ENCODE peak calls at places on chromosomes 4 and X, in nine cellular contexts. O is HCT116, Y is H1, J is stomach, Z is GM12878, U is left ventricle myocardium inferior, R is suprapubic skin, C is IMR-90, V is breast epithelium. E is an unnamed sample. For H3K36me3, the result is how much of the 10 kb centered on the place peaks cover.

GRCh38 chrX:77200663-77201062 is 246.5 kb upstream of the FGF16 start:
- DNase-seq in O (no peak), Y (no peak), J (no peak), Z (no peak), U (no peak), R (no peak), C (no peak), V (no peak), E (no peak)

GRCh38 chrX:71184803-71185495 is 38.1 kb upstream of the GJB1 start:
- DNase-seq in O (no peak), Y (no peak), J (no peak), Z (no peak), U (no peak), R (no peak), C (no peak), V (no peak), E (peak)

GRCh38 chr4:108484187-108484586 is 136.2 kb upstream of the RPL34 start:
- DNase-seq in O (no peak), Y (no peak), J (no peak), Z (no peak), U (no peak), R (no peak), C (no peak), V (no peak), E (no peak)

GRCh38 chr4:3347871-3348270 is 55.0 kb downstream of the RGS12 start:
- DNase-seq in O (no peak), Y (no peak), J (no peak), Z (no peak), U (no peak), R (no peak), C (no peak), V (no peak), E (no peak)

GRCh38 chr4:37631551-37631950 is 54.6 kb downstream of the RELL1 start:
- DNase-seq in O (no peak), Y (no peak), J (peak), Z (no peak), U (peak), R (peak), C (peak), V (peak), E (no peak)

GRCh38 chr4:55172694-55173287 is 47.4 kb upstream of the KDR start:
- DNase-seq in O (no peak), Y (no peak), J (no peak), Z (no peak), U (peak), R (no peak), C (no peak), V (no peak), E (no peak)

GRCh38 chr4:101128473-101128872 is 218.9 kb downstream of the PPP3CA start:
- DNase-seq in O (no peak), Y (no peak), J (no peak), Z (no peak), U (no peak), R (no peak), C (no peak), V (no peak), E (no peak)

GRCh38 chr4:2843909-2844584 is 403 bp downstream of the ADD1 start:
- DNase-seq in O (no peak), Y (no peak), J (peak), Z (no peak), U (peak), R (no peak), C (peak), V (no peak), E (peak)

GRCh38 chr4:57442834-57443291 is 332.7 kb upstream of the IGFBP7 start:
- DNase-seq in O (no peak), Y (peak), J (peak), Z (no peak), U (peak), R (no peak), C (peak), V (no peak), E (no peak)

GRCh38 chr4:59249110-59249509 is 1951.0 kb upstream of the ADGRL3 start:
- DNase-seq in O (no peak), Y (no peak), J (no peak), Z (no peak), U (no peak), R (no peak), C (no peak), V (no peak), E (no peak)

GRCh38 chr4:142331132-142331531 is 515.0 kb downstream of the INPP4B start:
- DNase-seq in O (no peak), Y (no peak), J (no peak), Z (no peak), U (peak), R (no peak), C (no peak), V (no peak), E (no peak)

GRCh38 chrX:37594755-37595382 is 23.4 kb downstream of the LANCL3 start:
- DNase-seq in O (no peak), Y (no peak), J (no peak), Z (no peak), U (no peak), R (no peak), C (no peak), V (no peak), E (no peak)

GRCh38 chrX:19991350-19991718 is 473 bp upstream of the BCLAF3 start:
- DNase-seq in O (no peak), Y (no peak), J (no peak), Z (no peak), U (no peak), R (no peak), C (no peak), V (no peak), E (no peak)

GRCh38 chr4:150491132-150492049 is 90.6 kb upstream of the MAB21L2 start:
- DNase-seq in O (no peak), Y (no peak), J (no peak), Z (no peak), U (no peak), R (no peak), C (no peak), V (no peak), E (no peak)

GRCh38 chr4:114017120-114017917 is 37.9 kb upstream of the ARSJ start:
- DNase-seq in O (no peak), Y (no peak), J (no peak), Z (no peak), U (no peak), R (no peak), C (no peak), V (no peak), E (no peak)

GRCh38 chr4:951594-952468 is 19.6 kb downstream of the TMEM175 start:
- DNase-seq in O (no peak), Y (no peak), J (no peak), Z (no peak), U (no peak), R (no peak), C (no peak), V (peak), E (no peak)

GRCh38 chr4:31803511-31804195 is 1083.5 kb downstream of the PCDH7 start:
- DNase-seq in O (no peak), Y (no peak), J (no peak), Z (no peak), U (no peak), R (no peak), C (no peak), V (no peak), E (no peak)

GRCh38 chrX:72094894-72095293 is 36.8 kb downstream of the RTL5 start:
- DNase-seq in O (no peak), Y (no peak), J (peak), Z (no peak), U (peak), R (no peak), C (peak), V (no peak), E (no peak)

GRCh38 chrX:118633530-118633929 is 93.9 kb upstream of the IL13RA1 start:
- DNase-seq in O (no peak), Y (no peak), J (no peak), Z (no peak), U (no peak), R (no peak), C (no peak), V (no peak), E (no peak)

GRCh38 chrX:66504481-66504880 is 134.4 kb downstream of the EDA2R start:
- DNase-seq in O (no peak), Y (no peak), J (no peak), Z (no peak), U (no peak), R (no peak), C (no peak), V (no peak), E (no peak)

DNA sequence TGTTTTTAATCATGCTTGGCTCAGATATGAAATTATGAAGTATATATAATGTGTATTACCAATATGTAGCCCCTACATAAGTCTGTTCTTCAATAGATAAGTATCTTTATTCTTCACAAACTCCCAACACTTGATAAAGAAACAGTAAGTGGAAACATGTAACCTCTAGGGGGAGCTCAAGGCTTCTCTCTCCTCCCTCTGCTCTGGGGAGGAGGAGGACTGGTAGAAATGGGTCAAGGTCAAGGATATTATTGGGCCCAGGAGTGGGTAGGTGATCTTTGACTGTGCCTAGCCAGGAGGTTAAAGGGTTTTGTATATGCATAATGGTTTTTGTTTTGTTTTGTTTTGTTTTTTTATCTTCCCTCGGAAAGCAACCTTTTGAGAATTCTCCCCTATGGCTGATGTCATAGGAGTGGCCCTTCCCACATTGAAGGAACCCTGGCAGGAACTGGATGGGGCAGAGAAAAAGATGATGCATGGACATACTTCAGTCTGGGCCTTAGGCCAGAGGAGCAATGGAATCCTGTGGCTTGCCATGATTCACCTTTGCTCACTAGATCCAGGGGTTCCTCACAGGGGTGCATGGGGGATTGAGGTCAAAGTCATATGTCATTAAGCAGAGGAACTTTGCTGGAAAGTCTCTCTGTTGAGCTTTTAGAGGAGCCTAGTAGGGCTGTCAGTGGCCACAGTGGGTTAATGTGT is 460.3 kb downstream of the MID1IP1 start:
- DNase-seq in O (peak), Y (no peak), J (no peak), Z (no peak), U (no peak), R (no peak), C (no peak), V (no peak), E (no peak)
- TF ChIP-seq CTCF in O (peak), Y (no peak), J (peak), Z (peak), U (peak), R (peak), C (peak), V (no peak), E (no peak)

GRCh38 chr4:88063634-88064296 is 56.3 kb downstream of the PKD2 start:
- DNase-seq in O (no peak), Y (no peak), J (no peak), Z (no peak), U (no peak), R (no peak), C (no peak), V (no peak), E (no peak)

GRCh38 chr4:88062843-88063242 is 55.4 kb downstream of the PKD2 start:
- DNase-seq in O (no peak), Y (no peak), J (no peak), Z (no peak), U (no peak), R (no peak), C (no peak), V (no peak), E (no peak)

GRCh38 chr4:88062311-88062710 is 54.9 kb downstream of the PKD2 start:
- DNase-seq in O (no peak), Y (no peak), J (no peak), Z (no peak), U (no peak), R (no peak), C (no peak), V (no peak), E (no peak)

GRCh38 chr4:88060431-88060830 is 53.0 kb downstream of the PKD2 start:
- DNase-seq in O (no peak), Y (no peak), J (no peak), Z (no peak), U (no peak), R (no peak), C (no peak), V (no peak), E (no peak)

GRCh38 chr4:88064410-88064809 is 57.0 kb downstream of the PKD2 start:
- DNase-seq in O (no peak), Y (no peak), J (no peak), Z (no peak), U (no peak), R (no peak), C (no peak), V (no peak), E (no peak)
- H3K36me3 ChIP-seq in O (under half), Y (half or more), J (under half), Z (under half), U (half or more), R (half or more), C (under half), V (under half), E (under half)

GRCh38 chr4:90670183-90670582 is 543.0 kb downstream of the CCSER1 start:
- DNase-seq in O (no peak), Y (no peak), J (no peak), Z (no peak), U (no peak), R (no peak), C (no peak), V (no peak), E (no peak)
- H3K27ac ChIP-seq in O (no peak), Y (no peak), J (no peak), Z (no peak), U (no peak), R (no peak), C (no peak), V (no peak), E (no peak)

GRCh38 chrX:112910418-112910817 is 69.8 kb upstream of the AMOT start:
- DNase-seq in O (no peak), Y (no peak), J (no peak), Z (no peak), U (no peak), R (no peak), C (no peak), V (no peak), E (no peak)

DNA sequence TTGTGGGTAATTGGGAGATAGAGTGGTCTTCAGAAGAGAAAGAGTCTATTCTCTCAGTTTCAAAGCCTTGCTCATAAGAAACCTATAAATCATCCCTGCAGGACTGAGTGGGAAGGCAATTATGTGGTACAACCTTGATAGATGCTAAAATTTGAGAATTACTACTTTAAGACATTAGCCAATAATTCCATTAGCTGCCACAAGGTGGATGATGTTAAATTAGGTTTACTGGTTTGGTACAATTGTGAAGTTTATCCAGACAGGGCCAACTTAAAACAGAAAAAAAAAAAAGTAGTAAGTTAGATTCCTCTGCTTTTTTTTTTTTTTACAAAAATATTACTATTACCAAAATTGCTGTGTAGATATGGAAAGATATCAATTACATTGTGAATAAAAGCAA is 73.2 kb upstream of the AMOT start:
- DNase-seq in O (no peak), Y (no peak), J (no peak), Z (no peak), U (no peak), R (no peak), C (no peak), V (no peak), E (no peak)
- TF ChIP-seq CTCF in O (no peak), Y (no peak), J (no peak), Z (no peak), U (no peak), R (no peak), C (no peak), V (no peak), E (no peak)

GRCh38 chrX:149493567-149494562 is 11.2 kb downstream of the IDS start:
- DNase-seq in O (no peak), Y (no peak), J (no peak), Z (no peak), U (peak), R (no peak), C (no peak), V (no peak), E (no peak)
- H3K36me3 ChIP-seq in O (under half), Y (under half), J (under half), Z (under half), U (half or more), R (half or more), C (under half), V (under half), E (under half)

GRCh38 chr4:109648266-109648996 is 54.8 kb downstream of the CASP6 start:
- DNase-seq in O (no peak), Y (no peak), J (no peak), Z (peak), U (no peak), R (no peak), C (no peak), V (no peak), E (no peak)

GRCh38 chr4:109645874-109646591 is 57.2 kb downstream of the CASP6 start:
- DNase-seq in O (no peak), Y (no peak), J (no peak), Z (no peak), U (no peak), R (no peak), C (no peak), V (no peak), E (no peak)

GRCh38 chr4:109648997-109649575 is 54.2 kb downstream of the CASP6 start:
- DNase-seq in O (no peak), Y (no peak), J (no peak), Z (no peak), U (no peak), R (no peak), C (no peak), V (no peak), E (no peak)

GRCh38 chr4:109655396-109655795 is 47.8 kb downstream of the CASP6 start:
- DNase-seq in O (no peak), Y (no peak), J (no peak), Z (no peak), U (no peak), R (no peak), C (no peak), V (no peak), E (no peak)

DNA sequence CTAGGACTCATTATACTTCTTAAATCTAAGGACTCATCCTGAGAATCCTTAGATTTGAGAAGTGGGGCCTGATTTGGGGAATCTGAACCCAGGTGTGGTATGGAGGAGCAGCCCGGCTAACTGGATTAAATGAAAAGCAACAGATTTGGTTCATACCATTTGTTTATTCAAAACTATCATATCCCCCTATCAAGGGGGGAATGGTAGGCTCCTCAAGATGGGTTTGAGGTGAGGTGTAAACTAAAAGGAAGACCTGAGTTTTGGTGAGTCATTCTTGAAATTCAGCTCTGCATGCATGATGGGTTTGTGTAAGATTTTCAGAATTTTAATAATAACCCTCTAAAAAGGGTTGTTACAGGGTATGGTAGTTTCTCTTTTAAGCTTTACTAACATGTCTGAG is 53.4 kb downstream of the CASP6 start:
- DNase-seq in O (no peak), Y (no peak), J (no peak), Z (peak), U (no peak), R (no peak), C (no peak), V (no peak), E (no peak)
- H3K27ac ChIP-seq in O (no peak), Y (no peak), J (no peak), Z (peak), U (no peak), R (no peak), C (no peak), V (no peak), E (no peak)

E was measured in lung.